ENCODE peak calls at places on chromosome 7, in nine cellular contexts. P is MV-4-11; D is NCI-H345; U is PC-3; B is stimulated activated CD8-positive, alpha-beta memory T cell treated with anti-CD3 and anti-CD28 coated beads, Interleukin-4, amount 100 ng/mL, for 24 hours; T is glomerular endothelial cell; W is Caki2; N is stimulated activated naive CD4-positive, alpha-beta T cell; G is Daoy. K is an unnamed sample.

GRCh38 chr7:112420236-112420945 is 29.9 kb upstream of the IFRD1 start:
- DNase-seq in N (no peak), T (no peak), B (no peak), G (no peak), D (peak; percentile 88), W (peak; percentile 26), P (peak; percentile 23), U (peak; percentile 59), K (peak; percentile 36)

GRCh38 chr7:29968683-29969457 is 20.7 kb downstream of the SCRN1 start:
- DNase-seq in P (no peak), U (peak; percentile 72), W (peak; percentile 30), T (no peak), N (no peak), B (no peak), D (no peak), G (peak; percentile 83), K (no peak)

GRCh38 chr7:68492359-68492690 is 1106.0 kb upstream of the AUTS2 start:
- DNase-seq in N (no peak), T (no peak), G (no peak), W (no peak), D (no peak), P (no peak), B (no peak), U (no peak), K (no peak)

GRCh38 chr7:42964849-42965805 is 33.0 kb downstream of the MRPL32 start:
- DNase-seq in N (no peak), G (no peak), P (no peak), W (no peak), T (no peak), B (no peak), U (no peak), D (no peak), K (no peak)

GRCh38 chr7:43481905-43482678 is 100.8 kb upstream of the STK17A start:
- DNase-seq in W (peak; percentile 71), D (no peak), G (peak; percentile 53), U (peak; percentile 59), P (no peak), T (no peak), N (no peak), B (no peak), K (no peak)

GRCh38 chr7:67407351-67407750 is 410.7 kb downstream of the TYW1 start:
- DNase-seq in N (no peak), T (no peak), U (no peak), D (peak; percentile 71), B (no peak), G (no peak), P (no peak), W (no peak), K (no peak)

GRCh38 chr7:5390918-5391317 is 32.7 kb downstream of the TNRC18 start:
- DNase-seq in N (no peak), G (no peak), P (no peak), B (no peak), W (no peak), U (no peak), T (no peak), D (no peak), K (no peak)

GRCh38 chr7:17062433-17063383 is 180.9 kb upstream of the AGR3 start:
- DNase-seq in N (no peak), P (peak; percentile 29), G (no peak), D (no peak), B (no peak), W (no peak), U (peak; percentile 48), T (no peak), K (no peak)

GRCh38 chr7:134044682-134045081 is 82.5 kb upstream of the LRGUK start:
- DNase-seq in N (no peak), B (no peak), G (no peak), D (no peak), U (no peak), W (no peak), P (no peak), T (no peak), K (no peak)

GRCh38 chr7:112965506-112965905 is 121.1 kb downstream of the GPR85 start:
- DNase-seq in G (no peak), P (no peak), U (no peak), N (no peak), T (no peak), B (no peak), W (no peak), D (no peak), K (no peak)

GRCh38 chr7:131653418-131654248 is 97.2 kb upstream of the PODXL start:
- DNase-seq in B (no peak), W (peak; percentile 15), G (peak; percentile 84), T (no peak), P (no peak), D (no peak), N (no peak), U (peak; percentile 26), K (no peak)

GRCh38 chr7:90764848-90765570 is 168.9 kb downstream of the CDK14 start:
- DNase-seq in T (no peak), D (no peak), G (no peak), W (no peak), N (no peak), P (no peak), U (no peak), B (no peak), K (no peak)

GRCh38 chr7:2821842-2822507 is 22.1 kb downstream of the GNA12 start:
- DNase-seq in W (no peak), N (no peak), B (no peak), T (peak; percentile 51), G (peak; percentile 88), P (no peak), U (peak; percentile 73), D (no peak), K (no peak)

K was measured in breast epithelium.